ENCODE peak calls at places on chromosomes 11 and 22, in four cellular contexts. B is HCT116, Q is HepG2, K is K562. G is an unnamed sample.

GRCh38 chr22:31343235-31344191 is 2.6 kb downstream of the PATZ1 start:
- DNase-seq in B (no peak), Q (no peak), K (peak), G (no peak)

GRCh38 chr22:33028191-33028700 is 29.9 kb downstream of the SYN3 start:
- DNase-seq in B (no peak), Q (no peak), K (no peak), G (no peak)

GRCh38 chr11:86274503-86274902 is 27.5 kb upstream of the HIKESHI start:
- DNase-seq in B (no peak), Q (peak), K (no peak), G (no peak)

GRCh38 chr11:38824573-38824972 is 2226.5 kb upstream of the RAG2 start:
- DNase-seq in B (no peak), Q (peak), K (no peak), G (no peak)

GRCh38 chr11:6315811-6316425 is 4.4 kb downstream of the CAVIN3 start:
- DNase-seq in B (peak), Q (peak), K (peak), G (no peak)

GRCh38 chr22:27851974-27852713 is 50.6 kb upstream of the MN1 start:
- DNase-seq in B (no peak), Q (peak), K (no peak), G (no peak)

GRCh38 chr11:2885676-2886081 is at the start of gene CDKN1C:
- DNase-seq in B (peak), Q (no peak), K (peak), G (no peak)

GRCh38 chr11:128521697-128522062 is 65.7 kb downstream of the ETS1 start:
- DNase-seq in B (no peak), Q (no peak), K (no peak), G (no peak)

GRCh38 chr11:67308031-67308866 is 4.9 kb downstream of the SSH3 start:
- DNase-seq in B (no peak), Q (no peak), K (no peak), G (no peak)

GRCh38 chr11:12918667-12919066 is 90.4 kb upstream of the RASSF10 start:
- DNase-seq in B (no peak), Q (no peak), K (no peak), G (no peak)

GRCh38 chr11:66316849-66317251 is at the start of gene CD248:
- DNase-seq in B (no peak), Q (no peak), K (no peak), G (no peak)

GRCh38 chr11:129223701-129224149 is 31.6 kb upstream of the ARHGAP32 start:
- DNase-seq in B (no peak), Q (no peak), K (no peak), G (no peak)

GRCh38 chr11:111554532-111554931 is 14.0 kb downstream of the LAYN start:
- DNase-seq in B (no peak), Q (no peak), K (no peak), G (no peak)

GRCh38 chr22:30305906-30306628 is 16.8 kb upstream of the CASTOR1 start:
- DNase-seq in B (no peak), Q (no peak), K (no peak), G (no peak)

GRCh38 chr11:44191322-44192014 is 96.0 kb downstream of the EXT2 start:
- DNase-seq in B (no peak), Q (no peak), K (no peak), G (no peak)

GRCh38 chr11:123483058-123483457 is 53.0 kb downstream of the GRAMD1B start:
- DNase-seq in B (peak), Q (no peak), K (no peak), G (no peak)

GRCh38 chr22:31084811-31085492 is 3.8 kb downstream of the SMTN start:
- DNase-seq in B (no peak), Q (no peak), K (peak), G (no peak)

GRCh38 chr22:16955081-16955480 is 52.9 kb downstream of the GAB4 start:
- DNase-seq in B (no peak), Q (no peak), K (peak), G (no peak)

GRCh38 chr11:17513853-17514252 is 30.4 kb downstream of the USH1C start:
- DNase-seq in B (no peak), Q (no peak), K (no peak), G (no peak)

GRCh38 chr11:123065634-123066033 is 3.7 kb upstream of the HSPA8 start:
- DNase-seq in B (no peak), Q (no peak), K (no peak), G (no peak)

GRCh38 chr11:10886652-10887250 is 28.9 kb upstream of the ZBED5 start:
- DNase-seq in B (no peak), Q (no peak), K (no peak), G (no peak)

GRCh38 chr22:19984201-19984753 is 32.3 kb downstream of the ARVCF start:
- DNase-seq in B (peak), Q (no peak), K (no peak), G (peak)

GRCh38 chr11:119446434-119446833 is 23.5 kb upstream of the THY1 start:
- DNase-seq in B (no peak), Q (no peak), K (no peak), G (no peak)

GRCh38 chr11:62648185-62648966 is 2.0 kb upstream of the GANAB start:
- DNase-seq in B (no peak), Q (no peak), K (no peak), G (no peak)

GRCh38 chr11:88250566-88251080 is 75.4 kb upstream of the RAB38 start:
- DNase-seq in B (no peak), Q (no peak), K (no peak), G (no peak)

GRCh38 chr11:94926698-94927237 is 46.6 kb downstream of the CWC15 start:
- DNase-seq in B (no peak), Q (no peak), K (no peak), G (no peak)

GRCh38 chr22:19644314-19645223 is 69.7 kb upstream of the SEPTIN5 start:
- DNase-seq in B (no peak), Q (no peak), K (peak), G (no peak)

DNA sequence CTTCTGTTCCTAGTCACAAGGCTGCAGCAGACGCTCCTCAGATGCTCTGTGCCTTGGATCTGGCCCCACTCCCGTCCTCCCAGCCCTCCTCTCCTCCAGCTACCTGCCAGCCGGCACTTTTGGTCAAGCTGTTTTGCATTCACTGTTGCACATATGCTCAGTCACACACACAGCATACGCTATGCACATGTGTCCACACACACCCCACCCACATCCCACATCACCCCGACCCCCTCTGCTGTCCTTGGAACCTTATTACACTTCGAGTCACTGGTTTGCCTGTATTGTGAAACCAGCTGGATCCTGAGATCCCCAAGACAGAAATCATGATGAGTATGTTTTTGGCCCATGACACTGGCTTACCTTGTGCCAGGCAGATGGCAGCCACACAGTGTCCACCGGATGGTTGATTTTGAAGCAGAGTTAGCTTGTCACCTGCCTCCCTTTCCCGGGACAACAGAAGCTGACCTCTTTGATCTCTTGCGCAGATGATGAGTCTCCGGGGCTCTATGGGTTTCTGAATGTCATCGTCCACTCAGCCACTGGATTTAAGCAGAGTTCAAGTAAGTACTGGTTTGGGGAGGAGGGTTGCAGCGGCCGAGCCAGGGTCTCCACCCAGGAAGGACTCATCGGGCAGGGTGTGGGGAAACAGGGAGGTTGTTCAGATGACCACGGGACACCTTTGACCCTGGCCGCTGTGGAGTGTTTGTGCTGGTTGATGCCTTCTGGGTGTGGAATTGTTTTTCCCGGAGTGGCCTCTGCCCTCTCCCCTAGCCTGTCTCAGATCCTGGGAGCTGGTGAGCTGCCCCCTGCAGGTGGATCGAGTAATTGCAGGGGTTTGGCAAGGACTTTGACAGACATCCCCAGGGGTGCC is 109.8 kb downstream of the BCR start:
- DNase-seq in B (no peak), Q (peak), K (peak), G (peak)
- TF ChIP-seq TCF7L2 in B (no peak), Q (no peak), K (no peak), G (no peak)

GRCh38 chr22:38097557-38098409 is 12.7 kb downstream of the BAIAP2L2 start:
- DNase-seq in B (peak), Q (no peak), K (peak), G (no peak)
- TF ChIP-seq CTCF in B (peak), Q (no peak), K (peak), G (no peak)

DNA sequence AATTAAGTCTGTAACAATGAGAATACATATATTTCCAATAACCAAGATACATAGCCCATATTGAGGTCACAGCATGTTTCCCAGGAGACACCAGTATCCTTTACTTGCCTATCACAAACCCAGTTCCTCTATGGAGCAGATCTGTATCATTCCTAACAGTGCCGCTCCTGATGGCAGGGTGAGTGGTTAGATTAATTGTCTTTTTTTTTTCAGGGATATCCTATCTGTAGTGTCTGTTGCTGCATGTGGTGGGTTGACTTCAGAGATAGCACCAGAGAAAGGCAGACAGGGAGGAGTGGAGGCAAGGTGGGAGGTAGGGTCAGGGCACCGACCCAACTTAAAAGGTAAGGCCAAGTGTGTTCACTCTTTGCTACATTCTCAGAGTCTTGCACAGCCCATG is 2.8 kb downstream of the MTNR1B start:
- DNase-seq in B (no peak), Q (no peak), K (no peak), G (no peak)
- TF ChIP-seq POLR2AphosphoS5 in B (no peak), Q (no peak), K (no peak), G (no peak)

DNA sequence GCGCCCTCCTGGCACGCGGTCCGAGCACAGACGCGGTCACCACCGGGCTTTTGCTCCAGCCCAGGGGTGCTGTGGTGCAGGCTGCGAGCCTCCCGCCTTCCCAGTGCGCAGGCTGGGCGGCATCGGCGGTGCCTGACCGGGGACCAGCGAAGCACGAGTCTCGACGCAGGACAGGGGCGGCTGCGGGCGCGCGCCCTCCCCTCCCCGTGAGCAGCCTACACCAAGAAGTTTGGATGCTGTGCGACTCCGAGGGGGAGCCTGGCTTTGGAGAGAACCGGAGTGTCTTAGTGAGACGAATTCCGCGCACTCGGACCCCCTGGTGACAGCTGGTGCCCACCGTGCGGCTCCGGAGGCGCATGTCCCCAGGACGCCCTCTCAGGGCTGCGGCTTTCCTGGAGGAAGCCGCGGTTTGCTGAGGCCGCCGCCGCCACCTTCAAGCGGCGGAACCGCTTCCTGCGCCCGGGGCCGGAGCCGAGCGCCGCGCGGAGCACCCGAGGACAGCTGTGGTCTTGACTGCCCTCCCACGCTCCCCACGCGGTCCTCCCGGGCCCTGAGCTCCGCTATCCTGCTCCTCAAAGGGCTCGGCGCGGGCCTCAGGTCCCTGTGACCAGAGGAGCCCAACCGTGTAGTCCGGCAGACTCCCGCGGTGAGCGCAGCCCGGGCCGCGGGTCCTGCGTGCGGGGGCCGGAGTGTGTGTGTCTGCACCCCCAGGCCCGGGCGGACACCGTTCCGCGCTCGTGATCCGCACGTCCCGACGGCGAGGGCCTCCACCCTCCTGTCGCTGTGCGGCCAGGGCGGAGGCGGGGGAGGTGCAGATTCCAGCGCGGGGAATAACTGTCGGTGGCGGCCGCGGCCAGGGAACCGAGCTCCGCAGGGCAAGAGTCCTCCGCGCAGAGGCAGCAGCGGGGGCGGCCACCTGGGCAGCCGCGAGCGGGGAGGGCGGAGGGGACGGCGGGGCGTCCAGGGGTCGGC is 1.7 kb downstream of the FGF3 start:
- DNase-seq in B (no peak), Q (no peak), K (peak), G (no peak)
- TF ChIP-seq TCF7L2 in B (no peak), Q (no peak), K (no peak), G (no peak)

GRCh38 chr11:101166038-101166437 is 36.4 kb upstream of the PGR start:
- DNase-seq in B (no peak), Q (no peak), K (no peak), G (no peak)
- TF ChIP-seq CTCF in B (no peak), Q (no peak), K (no peak), G (no peak)

GRCh38 chr11:72410956-72411355 is 23.4 kb downstream of the CLPB start:
- DNase-seq in B (no peak), Q (no peak), K (no peak), G (no peak)

GRCh38 chr11:72418834-72419560 is 15.3 kb downstream of the CLPB start:
- DNase-seq in B (no peak), Q (no peak), K (no peak), G (no peak)

GRCh38 chr11:72411623-72412532 is 22.5 kb downstream of the CLPB start:
- DNase-seq in B (no peak), Q (peak), K (peak), G (no peak)

GRCh38 chr11:72409458-72409857 is 24.9 kb downstream of the CLPB start:
- DNase-seq in B (no peak), Q (no peak), K (no peak), G (no peak)

DNA sequence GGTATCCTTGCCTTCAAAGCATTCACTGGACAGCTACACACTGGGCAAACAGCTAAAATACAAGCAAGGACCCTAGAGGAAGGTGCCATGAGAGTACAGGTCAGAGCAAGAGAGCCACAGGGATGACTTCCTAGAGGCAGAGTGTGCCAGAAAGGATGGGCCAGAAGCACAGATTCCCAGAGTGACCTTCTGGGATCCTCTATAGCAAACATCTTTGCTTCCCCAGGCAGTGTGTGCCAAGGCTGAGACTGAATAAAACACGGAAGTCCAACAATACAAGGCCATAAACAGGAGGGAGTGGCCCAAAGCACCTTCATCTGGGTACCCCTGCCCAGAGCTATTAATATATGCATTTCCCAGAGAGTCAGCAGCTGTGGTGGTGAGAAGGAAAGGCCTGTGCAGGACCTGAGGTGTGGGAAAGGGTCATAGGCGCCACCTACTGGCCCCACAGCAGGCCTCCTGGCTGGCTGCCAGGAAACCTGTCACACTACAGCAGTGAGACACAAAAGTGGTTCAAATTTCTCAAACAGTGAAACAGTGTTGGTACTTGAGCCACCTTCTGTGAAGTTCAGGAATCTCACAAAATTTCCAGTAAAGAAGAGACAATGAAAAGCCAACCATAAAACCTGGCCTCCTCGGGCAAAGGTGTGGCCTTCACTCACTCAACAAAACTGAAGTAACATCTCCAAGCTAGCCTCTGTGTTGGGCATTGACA is 20.3 kb downstream of the CLPB start:
- DNase-seq in B (peak), Q (peak), K (peak), G (peak)
- TF ChIP-seq POLR2AphosphoS5 in B (peak), Q (no peak), K (peak), G (no peak)

GRCh38 chr22:46297151-46297819 is 615 bp downstream of the GTSE1 start:
- DNase-seq in B (no peak), Q (peak), K (peak), G (no peak)
- TF ChIP-seq TCF7L2 in B (no peak), Q (no peak), K (no peak), G (no peak)

GRCh38 chr11:19646308-19646707 is 66.3 kb upstream of the NAV2 start:
- DNase-seq in B (no peak), Q (no peak), K (no peak), G (no peak)

GRCh38 chr11:19648321-19648720 is 64.3 kb upstream of the NAV2 start:
- DNase-seq in B (no peak), Q (no peak), K (no peak), G (no peak)

GRCh38 chr11:19650929-19651487 is 61.6 kb upstream of the NAV2 start:
- DNase-seq in B (no peak), Q (no peak), K (no peak), G (no peak)

GRCh38 chr11:19644316-19644715 is 68.3 kb upstream of the NAV2 start:
- DNase-seq in B (no peak), Q (no peak), K (no peak), G (no peak)

DNA sequence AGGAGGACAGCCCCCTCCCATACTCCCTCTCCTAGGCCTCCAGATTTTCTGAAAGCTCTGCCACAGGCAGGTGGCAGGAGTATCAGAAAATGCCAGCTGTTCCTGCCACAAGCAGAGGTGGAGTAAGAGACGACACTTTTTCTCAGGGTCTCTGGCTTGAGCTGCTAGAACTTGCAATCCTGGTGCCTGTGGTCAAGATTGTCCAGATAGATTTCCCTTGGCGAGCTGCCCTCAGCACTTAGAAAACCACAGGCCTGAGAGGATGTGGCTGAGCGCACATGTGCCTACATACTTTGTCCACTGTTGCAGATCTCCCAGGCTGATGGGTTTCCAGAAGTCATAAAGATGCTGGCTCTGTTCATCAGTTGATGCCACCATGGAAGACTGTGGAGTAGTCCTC is 65.7 kb upstream of the NAV2 start:
- DNase-seq in B (no peak), Q (no peak), K (no peak), G (no peak)
- TF ChIP-seq CTCF in B (no peak), Q (no peak), K (no peak), G (no peak)